ENCODE peak calls at places on chromosomes 4 and X, in four cellular contexts. R is activated T-cell treated with anti-CD3 and anti-CD28 coated beads for 1 hour; T is renal cortical epithelial cell; Q is activated naive CD4-positive, alpha-beta T cell. L is an unnamed sample.

GRCh38 chr4:101217353-101218031 is 129.8 kb downstream of the PPP3CA start:
- DNase-seq in Q (no peak), R (no peak), T (no peak), L (no peak)

GRCh38 chrX:39633293-39633692 is 464.5 kb downstream of the BCOR start:
- DNase-seq in R (no peak), T (peak), Q (no peak), L (no peak)

GRCh38 chrX:111098874-111099273 is 2.9 kb downstream of the PAK3 start:
- DNase-seq in R (peak), T (peak), Q (peak), L (peak)

GRCh38 chrX:1464282-1465131 is 11.8 kb upstream of the ASMTL start:
- DNase-seq in R (no peak), Q (no peak), T (no peak), L (peak)

GRCh38 chr4:119268466-119268865 is 53.5 kb downstream of the FABP2 start:
- DNase-seq in Q (no peak), R (no peak), T (peak), L (no peak)

GRCh38 chr4:158176108-158176507 is 3.3 kb upstream of the GASK1B start:
- DNase-seq in T (peak), R (no peak), Q (no peak), L (no peak)

GRCh38 chrX:129705988-129706387 is 32.8 kb upstream of the XPNPEP2 start:
- DNase-seq in Q (no peak), T (no peak), R (no peak), L (no peak)

GRCh38 chr4:86968477-86969015 is 33.7 kb downstream of the AFF1 start:
- DNase-seq in Q (no peak), T (no peak), R (no peak), L (no peak)

GRCh38 chrX:41009816-41010187 is 75.4 kb upstream of the USP9X start:
- DNase-seq in Q (no peak), T (no peak), R (peak), L (no peak)

GRCh38 chrX:115344885-115345653 is 55.6 kb downstream of the LUZP4 start:
- DNase-seq in T (peak), Q (no peak), R (no peak), L (no peak)

GRCh38 chr4:185535818-185536729 is 767 bp upstream of the PDLIM3 start:
- DNase-seq in T (no peak), R (no peak), Q (no peak), L (no peak)

GRCh38 chrX:134745636-134746378 is 87.5 kb upstream of the PLAC1 start:
- DNase-seq in R (no peak), T (no peak), Q (no peak), L (no peak)

L was measured in activated CD4-positive, CD25-positive, alpha-beta regulatory T cell treated with anti-CD3 and anti-CD28 coated beads, Interleukin-2, amount 50 U/mL, for 72 hours.